ENCODE peak calls at places on chromosomes 4 and X, in nine cellular contexts. J, H, E, P, B, S, V, W and K are unnamed samples.

GRCh38 chr4:95469617-95470016 is 79.2 kb downstream of the UNC5C start:
- DNase-seq in E (no peak), S (no peak), B (no peak), V (no peak), P (no peak), J (no peak), H (no peak), W (no peak), K (no peak)

GRCh38 chrX:138745215-138745614 is 33.7 kb upstream of the FGF13 start:
- DNase-seq in P (peak), B (peak), H (peak), J (no peak), E (peak), V (peak), S (no peak), W (peak), K (peak)

GRCh38 chrX:136814847-136815634 is 34.3 kb upstream of the ARHGEF6 start:
- DNase-seq in J (no peak), V (no peak), H (no peak), P (no peak), B (no peak), W (no peak), E (no peak), S (no peak), K (no peak)

GRCh38 chr4:34108456-34108855 is 2135.9 kb downstream of the ARAP2 start:
- DNase-seq in E (no peak), V (peak), S (no peak), H (no peak), W (no peak), B (peak), P (no peak), J (no peak), K (no peak)

GRCh38 chrX:39491548-39492297 is 606.0 kb downstream of the BCOR start:
- DNase-seq in B (no peak), S (no peak), H (peak), J (no peak), W (no peak), V (no peak), P (no peak), E (no peak), K (no peak)

GRCh38 chr4:128484896-128485295 is 197.3 kb upstream of the PGRMC2 start:
- DNase-seq in W (no peak), J (no peak), S (no peak), V (no peak), B (no peak), H (no peak), E (no peak), P (no peak), K (no peak)

GRCh38 chr4:56821394-56822263 is at the start of gene SPINK2:
- DNase-seq in E (peak), S (no peak), J (peak), H (peak), P (peak), W (peak), V (peak), B (no peak), K (no peak)

GRCh38 chrX:1903380-1903935 is 288.6 kb downstream of the ASMT start:
- DNase-seq in S (no peak), V (peak), H (no peak), B (no peak), W (no peak), E (no peak), P (no peak), J (no peak), K (no peak)

GRCh38 chr4:100421356-100421978 is 96.4 kb downstream of the EMCN start:
- DNase-seq in V (peak), B (peak), P (no peak), W (peak), S (no peak), J (no peak), H (no peak), E (no peak), K (no peak)

GRCh38 chr4:150206981-150207380 is 128.7 kb downstream of the DCLK2 start:
- DNase-seq in H (no peak), J (no peak), V (no peak), S (no peak), P (no peak), W (peak), E (no peak), B (no peak), K (no peak)

GRCh38 chrX:7170903-7171302 is 22.9 kb upstream of the PUDP start:
- DNase-seq in B (no peak), P (no peak), J (peak), W (peak), V (peak), H (peak), S (no peak), E (no peak), K (no peak)

GRCh38 chrX:13826770-13827169 is 9.9 kb upstream of the GPM6B start:
- DNase-seq in S (no peak), W (no peak), E (no peak), H (no peak), J (no peak), V (no peak), B (no peak), P (no peak), K (no peak)

GRCh38 chrX:69027181-69028005 is 137.9 kb downstream of the PJA1 start:
- DNase-seq in J (no peak), P (no peak), V (peak), E (no peak), W (no peak), B (peak), H (no peak), S (peak), K (peak)

GRCh38 chr4:112118742-112119357 is 26.4 kb upstream of the FAM241A start:
- DNase-seq in V (no peak), W (no peak), S (no peak), H (no peak), P (no peak), E (no peak), B (no peak), J (no peak), K (no peak)

GRCh38 chrX:139691493-139691842 is 16.5 kb downstream of the MCF2 start:
- DNase-seq in V (peak), E (no peak), J (no peak), B (no peak), W (peak), S (no peak), P (no peak), H (no peak), K (no peak)

GRCh38 chrX:1491851-1492349 is 39.2 kb upstream of the ASMTL start:
- DNase-seq in E (no peak), B (no peak), H (peak), P (no peak), S (no peak), V (peak), J (no peak), W (peak), K (peak)

GRCh38 chrX:129738466-129739308 is at the start of gene XPNPEP2:
- DNase-seq in S (no peak), V (no peak), B (peak), P (no peak), J (no peak), W (peak), E (no peak), H (no peak), K (no peak)

GRCh38 chr4:113708250-113708649 is 53.3 kb downstream of the CAMK2D start:
- DNase-seq in S (no peak), W (no peak), H (no peak), V (peak), B (no peak), P (no peak), J (no peak), E (no peak), K (no peak)

GRCh38 chrX:103404225-103405008 is 28.1 kb downstream of the BEX3 start:
- DNase-seq in E (peak), W (peak), S (peak), P (no peak), V (peak), J (no peak), H (peak), B (peak), K (no peak)

GRCh38 chrX:115912372-115912897 is 258.1 kb upstream of the AGTR2 start:
- DNase-seq in W (no peak), H (no peak), E (no peak), B (no peak), P (no peak), V (no peak), J (no peak), S (no peak), K (no peak)

GRCh38 chr4:134627386-134627785 is 425.8 kb upstream of the PABPC4L start:
- DNase-seq in W (no peak), J (no peak), P (no peak), B (no peak), S (no peak), H (no peak), E (no peak), V (no peak), K (no peak)

GRCh38 chr4:52091811-52092210 is 40.7 kb downstream of the SPATA18 start:
- DNase-seq in W (no peak), S (no peak), H (no peak), P (no peak), V (peak), E (no peak), B (no peak), J (no peak), K (no peak)

GRCh38 chr4:127012549-127012948 is 620.2 kb upstream of the INTU start:
- DNase-seq in J (no peak), P (no peak), S (no peak), E (no peak), B (no peak), W (no peak), H (no peak), V (peak), K (no peak)

GRCh38 chr4:31237242-31237641 is 517.1 kb downstream of the PCDH7 start:
- DNase-seq in J (no peak), V (peak), E (no peak), W (no peak), B (no peak), S (no peak), P (no peak), H (no peak), K (no peak)

GRCh38 chrX:39372126-39372525 is 570.9 kb downstream of the MID1IP1 start:
- DNase-seq in H (no peak), B (no peak), V (no peak), P (no peak), J (no peak), S (no peak), W (no peak), E (no peak), K (no peak)

GRCh38 chrX:130444641-130445336 is 43.0 kb downstream of the RBMX2 start:
- DNase-seq in B (no peak), H (no peak), W (no peak), J (no peak), P (no peak), E (no peak), V (no peak), S (no peak), K (no peak)

GRCh38 chr4:9765091-9765490 is 16.3 kb upstream of the DRD5 start:
- DNase-seq in J (no peak), E (no peak), H (no peak), P (no peak), V (peak), S (no peak), W (peak), B (no peak), K (no peak)

GRCh38 chr4:144820706-144821105 is 174.8 kb downstream of the HHIP start:
- DNase-seq in E (no peak), W (no peak), B (peak), V (no peak), S (no peak), J (no peak), P (no peak), H (no peak), K (no peak)

GRCh38 chr4:101981756-101982155 is 191.2 kb downstream of the BANK1 start:
- DNase-seq in J (no peak), S (no peak), B (no peak), P (no peak), W (no peak), V (no peak), E (no peak), H (no peak), K (no peak)